ENCODE peak calls at places on chromosomes 7 and 10, in six cellular contexts. One of them, this sample, is unnamed.

GRCh38 chr7:44748948-44749731 is 493 bp downstream of the ZMIZ2 start:
- DNase-seq in NCI-H1105: peak; percentile 71
- DNase-seq in adrenal gland: no peak
- DNase-seq in SK-N-SH: peak; percentile 67
- DNase-seq in AG10803: no peak
- DNase-seq in activated CD8-positive, alpha-beta memory T cell treated with anti-CD3 and anti-CD28 coated beads, Interleukin-2, amount 50 U/mL, for 48 hours: peak; percentile 65
- DNase-seq in this sample: no peak

GRCh38 chr7:51126324-51126723 is 190.3 kb downstream of the COBL start:
- DNase-seq in NCI-H1105: no peak
- DNase-seq in adrenal gland: no peak
- DNase-seq in SK-N-SH: no peak
- DNase-seq in AG10803: no peak
- DNase-seq in activated CD8-positive, alpha-beta memory T cell treated with anti-CD3 and anti-CD28 coated beads, Interleukin-2, amount 50 U/mL, for 48 hours: no peak
- DNase-seq in this sample: no peak

GRCh38 chr7:153537271-153537670 is 514.9 kb upstream of the DPP6 start:
- DNase-seq in NCI-H1105: no peak
- DNase-seq in adrenal gland: no peak
- DNase-seq in SK-N-SH: no peak
- DNase-seq in AG10803: no peak
- DNase-seq in activated CD8-positive, alpha-beta memory T cell treated with anti-CD3 and anti-CD28 coated beads, Interleukin-2, amount 50 U/mL, for 48 hours: no peak
- DNase-seq in this sample: no peak

GRCh38 chr7:105219771-105220160 is 169.0 kb downstream of the SRPK2 start:
- DNase-seq in NCI-H1105: no peak
- DNase-seq in adrenal gland: no peak
- DNase-seq in SK-N-SH: no peak
- DNase-seq in AG10803: peak; percentile 50
- DNase-seq in activated CD8-positive, alpha-beta memory T cell treated with anti-CD3 and anti-CD28 coated beads, Interleukin-2, amount 50 U/mL, for 48 hours: no peak
- DNase-seq in this sample: no peak

GRCh38 chr10:129626309-129626708 is 159.3 kb downstream of the MGMT start:
- DNase-seq in NCI-H1105: no peak
- DNase-seq in adrenal gland: no peak
- DNase-seq in SK-N-SH: no peak
- DNase-seq in AG10803: no peak
- DNase-seq in activated CD8-positive, alpha-beta memory T cell treated with anti-CD3 and anti-CD28 coated beads, Interleukin-2, amount 50 U/mL, for 48 hours: no peak
- DNase-seq in this sample: no peak

GRCh38 chr7:154912921-154913644 is 89.8 kb downstream of the PAXIP1 start:
- DNase-seq in NCI-H1105: no peak
- DNase-seq in adrenal gland: no peak
- DNase-seq in SK-N-SH: peak; percentile 32
- DNase-seq in AG10803: peak; percentile 17
- DNase-seq in activated CD8-positive, alpha-beta memory T cell treated with anti-CD3 and anti-CD28 coated beads, Interleukin-2, amount 50 U/mL, for 48 hours: no peak
- DNase-seq in this sample: peak; percentile 53

GRCh38 chr10:58384095-58384494 is 1.1 kb upstream of the TFAM start:
- DNase-seq in NCI-H1105: no peak
- DNase-seq in adrenal gland: no peak
- DNase-seq in SK-N-SH: no peak
- DNase-seq in AG10803: no peak
- DNase-seq in activated CD8-positive, alpha-beta memory T cell treated with anti-CD3 and anti-CD28 coated beads, Interleukin-2, amount 50 U/mL, for 48 hours: no peak
- DNase-seq in this sample: no peak

GRCh38 chr7:6164491-6164890 is 107.9 kb downstream of the CYTH3 start:
- DNase-seq in NCI-H1105: no peak
- DNase-seq in adrenal gland: no peak
- DNase-seq in SK-N-SH: peak; percentile 74
- DNase-seq in AG10803: no peak
- DNase-seq in activated CD8-positive, alpha-beta memory T cell treated with anti-CD3 and anti-CD28 coated beads, Interleukin-2, amount 50 U/mL, for 48 hours: no peak
- DNase-seq in this sample: no peak

GRCh38 chr7:106600569-106601373 is 60.2 kb downstream of the CCDC71L start:
- DNase-seq in NCI-H1105: no peak
- DNase-seq in adrenal gland: no peak
- DNase-seq in SK-N-SH: no peak
- DNase-seq in AG10803: no peak
- DNase-seq in activated CD8-positive, alpha-beta memory T cell treated with anti-CD3 and anti-CD28 coated beads, Interleukin-2, amount 50 U/mL, for 48 hours: no peak
- DNase-seq in this sample: no peak

GRCh38 chr7:2903686-2904162 is 59.6 kb upstream of the GNA12 start:
- DNase-seq in NCI-H1105: no peak
- DNase-seq in adrenal gland: no peak
- DNase-seq in SK-N-SH: no peak
- DNase-seq in AG10803: no peak
- DNase-seq in activated CD8-positive, alpha-beta memory T cell treated with anti-CD3 and anti-CD28 coated beads, Interleukin-2, amount 50 U/mL, for 48 hours: no peak
- DNase-seq in this sample: no peak

GRCh38 chr7:36958094-36958718 is 233.9 kb upstream of the AOAH start:
- DNase-seq in NCI-H1105: no peak
- DNase-seq in adrenal gland: no peak
- DNase-seq in SK-N-SH: no peak
- DNase-seq in AG10803: no peak
- DNase-seq in activated CD8-positive, alpha-beta memory T cell treated with anti-CD3 and anti-CD28 coated beads, Interleukin-2, amount 50 U/mL, for 48 hours: no peak
- DNase-seq in this sample: no peak

GRCh38 chr7:16989883-16990413 is 108.2 kb upstream of the AGR3 start:
- DNase-seq in NCI-H1105: peak; percentile 72
- DNase-seq in adrenal gland: peak; percentile 88
- DNase-seq in SK-N-SH: no peak
- DNase-seq in AG10803: peak; percentile 85
- DNase-seq in activated CD8-positive, alpha-beta memory T cell treated with anti-CD3 and anti-CD28 coated beads, Interleukin-2, amount 50 U/mL, for 48 hours: no peak
- DNase-seq in this sample: no peak

GRCh38 chr10:130427216-130427722 is 291.1 kb downstream of the GLRX3 start:
- DNase-seq in NCI-H1105: no peak
- DNase-seq in adrenal gland: no peak
- DNase-seq in SK-N-SH: no peak
- DNase-seq in AG10803: no peak
- DNase-seq in activated CD8-positive, alpha-beta memory T cell treated with anti-CD3 and anti-CD28 coated beads, Interleukin-2, amount 50 U/mL, for 48 hours: no peak
- DNase-seq in this sample: no peak

GRCh38 chr7:124088590-124088989 is 55.7 kb upstream of the TMEM229A start:
- DNase-seq in NCI-H1105: no peak
- DNase-seq in adrenal gland: no peak
- DNase-seq in SK-N-SH: no peak
- DNase-seq in AG10803: no peak
- DNase-seq in activated CD8-positive, alpha-beta memory T cell treated with anti-CD3 and anti-CD28 coated beads, Interleukin-2, amount 50 U/mL, for 48 hours: no peak
- DNase-seq in this sample: no peak

GRCh38 chr10:119111968-119112515 is 8.1 kb downstream of the DENND10 start:
- DNase-seq in NCI-H1105: no peak
- DNase-seq in adrenal gland: no peak
- DNase-seq in SK-N-SH: no peak
- DNase-seq in AG10803: peak; percentile 84
- DNase-seq in activated CD8-positive, alpha-beta memory T cell treated with anti-CD3 and anti-CD28 coated beads, Interleukin-2, amount 50 U/mL, for 48 hours: no peak
- DNase-seq in this sample: no peak

GRCh38 chr10:21161090-21161625 is 264.0 kb upstream of the NEBL start:
- DNase-seq in NCI-H1105: no peak
- DNase-seq in adrenal gland: no peak
- DNase-seq in SK-N-SH: no peak
- DNase-seq in AG10803: no peak
- DNase-seq in activated CD8-positive, alpha-beta memory T cell treated with anti-CD3 and anti-CD28 coated beads, Interleukin-2, amount 50 U/mL, for 48 hours: no peak
- DNase-seq in this sample: no peak

GRCh38 chr7:100867040-100867795 is at the start of gene TRIP6:
- DNase-seq in NCI-H1105: no peak
- DNase-seq in adrenal gland: peak; percentile 95
- DNase-seq in SK-N-SH: peak; percentile 59
- DNase-seq in AG10803: peak; percentile 94
- DNase-seq in activated CD8-positive, alpha-beta memory T cell treated with anti-CD3 and anti-CD28 coated beads, Interleukin-2, amount 50 U/mL, for 48 hours: peak; percentile 85
- DNase-seq in this sample: peak; percentile 97

GRCh38 chr7:132941905-132942304 is 140.0 kb downstream of the CHCHD3 start:
- DNase-seq in NCI-H1105: no peak
- DNase-seq in adrenal gland: no peak
- DNase-seq in SK-N-SH: no peak
- DNase-seq in AG10803: no peak
- DNase-seq in activated CD8-positive, alpha-beta memory T cell treated with anti-CD3 and anti-CD28 coated beads, Interleukin-2, amount 50 U/mL, for 48 hours: no peak
- DNase-seq in this sample: no peak

GRCh38 chr7:158378978-158379377 is 208.6 kb downstream of the PTPRN2 start:
- DNase-seq in NCI-H1105: no peak
- DNase-seq in adrenal gland: no peak
- DNase-seq in SK-N-SH: no peak
- DNase-seq in AG10803: no peak
- DNase-seq in activated CD8-positive, alpha-beta memory T cell treated with anti-CD3 and anti-CD28 coated beads, Interleukin-2, amount 50 U/mL, for 48 hours: no peak
- DNase-seq in this sample: peak; percentile 75